ENCODE peak calls at places on chromosomes 7 and 10, in six cellular contexts. One of them, this sample, is unnamed.

GRCh38 chr10:53441804-53442203 is 669.2 kb upstream of the MBL2 start:
- DNase-seq in RWPE2: no peak
- DNase-seq in neural crest cell: no peak
- DNase-seq in ecto neural progenitor cell: no peak
- DNase-seq in NCI-H460: no peak
- DNase-seq in CD4-positive, alpha-beta T cell: no peak
- DNase-seq in this sample: no peak

GRCh38 chr7:1610013-1610677 is 40.3 kb upstream of the PSMG3 start:
- DNase-seq in RWPE2: no peak
- DNase-seq in neural crest cell: no peak
- DNase-seq in ecto neural progenitor cell: no peak
- DNase-seq in NCI-H460: no peak
- DNase-seq in CD4-positive, alpha-beta T cell: no peak
- DNase-seq in this sample: no peak

GRCh38 chr7:46054290-46054689 is 133.2 kb upstream of the IGFBP3 start:
- DNase-seq in RWPE2: no peak
- DNase-seq in neural crest cell: no peak
- DNase-seq in ecto neural progenitor cell: no peak
- DNase-seq in NCI-H460: no peak
- DNase-seq in CD4-positive, alpha-beta T cell: no peak
- DNase-seq in this sample: no peak

GRCh38 chr7:151123485-151124204 is 37.4 kb downstream of the AGAP3 start:
- DNase-seq in RWPE2: no peak
- DNase-seq in neural crest cell: peak; percentile 85
- DNase-seq in ecto neural progenitor cell: peak; percentile 92
- DNase-seq in NCI-H460: peak; percentile 82
- DNase-seq in CD4-positive, alpha-beta T cell: peak; percentile 79
- DNase-seq in this sample: peak; percentile 90

GRCh38 chr10:86342111-86342863 is 24.3 kb downstream of the GRID1 start:
- DNase-seq in RWPE2: peak; percentile 29
- DNase-seq in neural crest cell: no peak
- DNase-seq in ecto neural progenitor cell: no peak
- DNase-seq in NCI-H460: no peak
- DNase-seq in CD4-positive, alpha-beta T cell: no peak
- DNase-seq in this sample: no peak

GRCh38 chr10:8045728-8046494 is 8.6 kb upstream of the GATA3 start:
- DNase-seq in RWPE2: no peak
- DNase-seq in neural crest cell: no peak
- DNase-seq in ecto neural progenitor cell: no peak
- DNase-seq in NCI-H460: no peak
- DNase-seq in CD4-positive, alpha-beta T cell: no peak
- DNase-seq in this sample: no peak

GRCh38 chr10:69152002-69152401 is 28.0 kb downstream of the VPS26A start:
- DNase-seq in RWPE2: no peak
- DNase-seq in neural crest cell: no peak
- DNase-seq in ecto neural progenitor cell: no peak
- DNase-seq in NCI-H460: no peak
- DNase-seq in CD4-positive, alpha-beta T cell: no peak
- DNase-seq in this sample: no peak

GRCh38 chr10:50605280-50606270 is 18.2 kb downstream of the SGMS1 start:
- DNase-seq in RWPE2: peak; percentile 75
- DNase-seq in neural crest cell: no peak
- DNase-seq in ecto neural progenitor cell: no peak
- DNase-seq in NCI-H460: no peak
- DNase-seq in CD4-positive, alpha-beta T cell: no peak
- DNase-seq in this sample: peak; percentile 16

GRCh38 chr7:82443044-82443800 is at the start of gene CACNA2D1:
- DNase-seq in RWPE2: no peak
- DNase-seq in neural crest cell: peak; percentile 59
- DNase-seq in ecto neural progenitor cell: peak; percentile 84
- DNase-seq in NCI-H460: peak; percentile 3
- DNase-seq in CD4-positive, alpha-beta T cell: no peak
- DNase-seq in this sample: no peak

GRCh38 chr10:4512557-4513286 is 313.3 kb upstream of the AKR1E2 start:
- DNase-seq in RWPE2: no peak
- DNase-seq in neural crest cell: no peak
- DNase-seq in ecto neural progenitor cell: no peak
- DNase-seq in NCI-H460: peak; percentile 44
- DNase-seq in CD4-positive, alpha-beta T cell: no peak
- DNase-seq in this sample: peak; percentile 58

GRCh38 chr10:10677479-10677878 is 340.2 kb upstream of the CELF2 start:
- DNase-seq in RWPE2: no peak
- DNase-seq in neural crest cell: peak; percentile 56
- DNase-seq in ecto neural progenitor cell: peak; percentile 54
- DNase-seq in NCI-H460: peak; percentile 26
- DNase-seq in CD4-positive, alpha-beta T cell: peak; percentile 5
- DNase-seq in this sample: peak; percentile 70

GRCh38 chr7:158460665-158461064 is 127.0 kb downstream of the PTPRN2 start:
- DNase-seq in RWPE2: no peak
- DNase-seq in neural crest cell: no peak
- DNase-seq in ecto neural progenitor cell: no peak
- DNase-seq in NCI-H460: no peak
- DNase-seq in CD4-positive, alpha-beta T cell: no peak
- DNase-seq in this sample: no peak

GRCh38 chr10:77391605-77392235 is 245.9 kb downstream of the KCNMA1 start:
- DNase-seq in RWPE2: no peak
- DNase-seq in neural crest cell: peak; percentile 81
- DNase-seq in ecto neural progenitor cell: peak; percentile 91
- DNase-seq in NCI-H460: peak; percentile 72
- DNase-seq in CD4-positive, alpha-beta T cell: no peak
- DNase-seq in this sample: peak; percentile 76

GRCh38 chr7:55400191-55400590 is 35.1 kb downstream of the LANCL2 start:
- DNase-seq in RWPE2: no peak
- DNase-seq in neural crest cell: no peak
- DNase-seq in ecto neural progenitor cell: no peak
- DNase-seq in NCI-H460: no peak
- DNase-seq in CD4-positive, alpha-beta T cell: no peak
- DNase-seq in this sample: no peak

GRCh38 chr7:116861717-116862116 is 670 bp upstream of the CAPZA2 start:
- DNase-seq in RWPE2: no peak
- DNase-seq in neural crest cell: no peak
- DNase-seq in ecto neural progenitor cell: no peak
- DNase-seq in NCI-H460: no peak
- DNase-seq in CD4-positive, alpha-beta T cell: no peak
- DNase-seq in this sample: no peak